ENCODE peak calls at places on chromosomes 11 and 22, in four cellular contexts. A, Q, R and W are unnamed samples.
A peak's percentile ranks its signal among the peaks of the same experiment; 100 is the strongest.

GRCh38 chr22:43562843-43563242 is 151.0 kb downstream of the MPPED1 start:
- DNase-seq in A (no peak), Q (peak; percentile 37), R (no peak), W (no peak)

GRCh38 chr11:86873573-86874083 is 73.3 kb downstream of the PRSS23 start:
- DNase-seq in A (no peak), Q (no peak), R (no peak), W (no peak)

GRCh38 chr11:65399249-65399648 is 12.8 kb downstream of the FRMD8 start:
- DNase-seq in A (no peak), Q (no peak), R (no peak), W (no peak)

GRCh38 chr11:96241351-96241841 is 101.6 kb downstream of the MAML2 start:
- DNase-seq in A (no peak), Q (no peak), R (no peak), W (no peak)

GRCh38 chr11:111659201-111659600 is 57.0 kb downstream of the SIK2 start:
- DNase-seq in A (no peak), Q (no peak), R (no peak), W (no peak)

GRCh38 chr22:38802671-38803121 is 8.8 kb upstream of the DNAL4 start:
- DNase-seq in A (no peak), Q (peak; percentile 41), R (peak; percentile 16), W (peak; percentile 70)

GRCh38 chr11:107799245-107799859 is 59.2 kb downstream of the SLC35F2 start:
- DNase-seq in A (peak; percentile 77), Q (peak; percentile 75), R (peak; percentile 1), W (peak; percentile 70)

GRCh38 chr22:50220603-50221409 is 20.0 kb downstream of the SELENOO start:
- DNase-seq in A (no peak), Q (no peak), R (no peak), W (no peak)

GRCh38 chr11:296206-296975 is 2.9 kb downstream of the IFITM5 start:
- DNase-seq in A (no peak), Q (no peak), R (no peak), W (no peak)

GRCh38 chr22:43128116-43128515 is 15.1 kb downstream of the MCAT start:
- DNase-seq in A (no peak), Q (no peak), R (no peak), W (no peak)

GRCh38 chr11:62707277-62707771 is at the start of the genes BSCL2 and GNG3:
- DNase-seq in A (no peak), Q (no peak), R (no peak), W (peak; percentile 6)